ENCODE peak calls at places on chromosomes 13 and 19, in nine cellular contexts. L, S, B, P, J, N, E, T and I are unnamed samples.

GRCh38 chr19:35154535-35155406 is at the start of gene FXYD5:
- DNase-seq in L (peak), S (peak), B (peak), P (peak), J (peak), N (peak), E (peak), T (peak), I (peak)

GRCh38 chr13:79287994-79288795 is 117.9 kb downstream of the RBM26 start:
- DNase-seq in L (no peak), S (no peak), B (no peak), P (no peak), J (peak), N (no peak), E (no peak), T (no peak), I (peak)

GRCh38 chr19:17376935-17377600 is at the start of gene PLVAP:
- DNase-seq in L (no peak), S (no peak), B (no peak), P (no peak), J (no peak), N (peak), E (no peak), T (no peak), I (peak)

GRCh38 chr19:11306337-11306736 is 10.4 kb downstream of the TSPAN16 start:
- DNase-seq in L (no peak), S (no peak), B (no peak), P (no peak), J (no peak), N (no peak), E (no peak), T (no peak), I (no peak)

GRCh38 chr13:24097064-24097463 is 63.5 kb upstream of the SPATA13 start:
- DNase-seq in L (peak), S (peak), B (no peak), P (no peak), J (no peak), N (no peak), E (peak), T (no peak), I (no peak)

GRCh38 chr13:110396913-110397379 is 89.9 kb downstream of the COL4A2 start:
- DNase-seq in L (peak), S (no peak), B (no peak), P (no peak), J (no peak), N (peak), E (peak), T (no peak), I (no peak)

GRCh38 chr19:54262066-54262465 is 5.0 kb upstream of the LILRB5 start:
- DNase-seq in L (no peak), S (no peak), B (peak), P (no peak), J (peak), N (no peak), E (no peak), T (no peak), I (no peak)

GRCh38 chr13:38879278-38879677 is 111.4 kb downstream of the STOML3 start:
- DNase-seq in L (no peak), S (no peak), B (no peak), P (no peak), J (no peak), N (no peak), E (no peak), T (no peak), I (no peak)